ENCODE peak calls at places on chromosome 22, in six cellular contexts. One of them, this sample, is unnamed.

GRCh38 chr22:37472418-37473006 is 13.7 kb downstream of the MFNG start:
- DNase-seq in astrocyte of the cerebellum: no peak
- DNase-seq in activated B cell treated with CpG ODN at 0.5 μM for 24 hours: no peak
- DNase-seq in mucosa of descending colon: peak; percentile 69
- DNase-seq in HepG2: peak; percentile 46
- DNase-seq in chondrocyte: no peak
- DNase-seq in this sample: peak; percentile 53

GRCh38 chr22:30680998-30681770 is 13.5 kb upstream of the OSBP2 start:
- DNase-seq in astrocyte of the cerebellum: no peak
- DNase-seq in activated B cell treated with CpG ODN at 0.5 μM for 24 hours: no peak
- DNase-seq in mucosa of descending colon: no peak
- DNase-seq in HepG2: no peak
- DNase-seq in chondrocyte: no peak
- DNase-seq in this sample: no peak

GRCh38 chr22:50236731-50237409 is 8.0 kb downstream of the TUBGCP6 start:
- DNase-seq in astrocyte of the cerebellum: no peak
- DNase-seq in activated B cell treated with CpG ODN at 0.5 μM for 24 hours: no peak
- DNase-seq in mucosa of descending colon: no peak
- DNase-seq in HepG2: no peak
- DNase-seq in chondrocyte: no peak
- DNase-seq in this sample: no peak

GRCh38 chr22:44710474-44711235 is 8.7 kb downstream of the PRR5 start:
- DNase-seq in astrocyte of the cerebellum: no peak
- DNase-seq in activated B cell treated with CpG ODN at 0.5 μM for 24 hours: no peak
- DNase-seq in mucosa of descending colon: peak; percentile 90
- DNase-seq in HepG2: no peak
- DNase-seq in chondrocyte: no peak
- DNase-seq in this sample: no peak

GRCh38 chr22:38327805-38328204 is 10.6 kb upstream of the CSNK1E start:
- DNase-seq in astrocyte of the cerebellum: no peak
- DNase-seq in activated B cell treated with CpG ODN at 0.5 μM for 24 hours: no peak
- DNase-seq in mucosa of descending colon: no peak
- DNase-seq in HepG2: no peak
- DNase-seq in chondrocyte: no peak
- DNase-seq in this sample: no peak

GRCh38 chr22:38792833-38793232 is 1.1 kb downstream of the DNAL4 start:
- DNase-seq in astrocyte of the cerebellum: no peak
- DNase-seq in activated B cell treated with CpG ODN at 0.5 μM for 24 hours: no peak
- DNase-seq in mucosa of descending colon: no peak
- DNase-seq in HepG2: no peak
- DNase-seq in chondrocyte: no peak
- DNase-seq in this sample: no peak

GRCh38 chr22:22078329-22078728 is 95.7 kb upstream of the TOP3B start:
- DNase-seq in astrocyte of the cerebellum: no peak
- DNase-seq in activated B cell treated with CpG ODN at 0.5 μM for 24 hours: no peak
- DNase-seq in mucosa of descending colon: no peak
- DNase-seq in HepG2: no peak
- DNase-seq in chondrocyte: no peak
- DNase-seq in this sample: no peak

GRCh38 chr22:46052801-46053562 is 76.0 kb upstream of the WNT7B start:
- DNase-seq in astrocyte of the cerebellum: no peak
- DNase-seq in activated B cell treated with CpG ODN at 0.5 μM for 24 hours: no peak
- DNase-seq in mucosa of descending colon: peak; percentile 71
- DNase-seq in HepG2: no peak
- DNase-seq in chondrocyte: peak; percentile 79
- DNase-seq in this sample: no peak

GRCh38 chr22:17284917-17285316 is 65.7 kb upstream of the ADA2 start:
- DNase-seq in astrocyte of the cerebellum: no peak
- DNase-seq in activated B cell treated with CpG ODN at 0.5 μM for 24 hours: no peak
- DNase-seq in mucosa of descending colon: no peak
- DNase-seq in HepG2: no peak
- DNase-seq in chondrocyte: no peak
- DNase-seq in this sample: no peak

GRCh38 chr22:39750759-39751158 is 142.8 kb downstream of the ENTHD1 start:
- DNase-seq in astrocyte of the cerebellum: no peak
- DNase-seq in activated B cell treated with CpG ODN at 0.5 μM for 24 hours: no peak
- DNase-seq in mucosa of descending colon: no peak
- DNase-seq in HepG2: no peak
- DNase-seq in chondrocyte: no peak
- DNase-seq in this sample: no peak

GRCh38 chr22:26561756-26562417 is 28.0 kb downstream of the TPST2 start:
- DNase-seq in astrocyte of the cerebellum: no peak
- DNase-seq in activated B cell treated with CpG ODN at 0.5 μM for 24 hours: no peak
- DNase-seq in mucosa of descending colon: no peak
- DNase-seq in HepG2: no peak
- DNase-seq in chondrocyte: no peak
- DNase-seq in this sample: no peak

GRCh38 chr22:17260950-17261349 is 41.7 kb upstream of the ADA2 start:
- DNase-seq in astrocyte of the cerebellum: no peak
- DNase-seq in activated B cell treated with CpG ODN at 0.5 μM for 24 hours: no peak
- DNase-seq in mucosa of descending colon: no peak
- DNase-seq in HepG2: no peak
- DNase-seq in chondrocyte: no peak
- DNase-seq in this sample: no peak

GRCh38 chr22:35489225-35489624 is 51.4 kb upstream of the RASD2 start:
- DNase-seq in astrocyte of the cerebellum: no peak
- DNase-seq in activated B cell treated with CpG ODN at 0.5 μM for 24 hours: no peak
- DNase-seq in mucosa of descending colon: no peak
- DNase-seq in HepG2: no peak
- DNase-seq in chondrocyte: peak; percentile 66
- DNase-seq in this sample: no peak

GRCh38 chr22:39773976-39774539 is 119.5 kb downstream of the ENTHD1 start:
- DNase-seq in astrocyte of the cerebellum: no peak
- DNase-seq in activated B cell treated with CpG ODN at 0.5 μM for 24 hours: no peak
- DNase-seq in mucosa of descending colon: peak; percentile 33
- DNase-seq in HepG2: no peak
- DNase-seq in chondrocyte: no peak
- DNase-seq in this sample: peak; percentile 6

GRCh38 chr22:27990879-27991278 is 71.8 kb upstream of the PITPNB start:
- DNase-seq in astrocyte of the cerebellum: no peak
- DNase-seq in activated B cell treated with CpG ODN at 0.5 μM for 24 hours: no peak
- DNase-seq in mucosa of descending colon: peak; percentile 28
- DNase-seq in HepG2: peak; percentile 63
- DNase-seq in chondrocyte: peak; percentile 80
- DNase-seq in this sample: peak; percentile 72

GRCh38 chr22:36884314-36885158 is 23.7 kb downstream of the NCF4 start:
- DNase-seq in astrocyte of the cerebellum: no peak
- DNase-seq in activated B cell treated with CpG ODN at 0.5 μM for 24 hours: no peak
- DNase-seq in mucosa of descending colon: no peak
- DNase-seq in HepG2: no peak
- DNase-seq in chondrocyte: no peak
- DNase-seq in this sample: no peak

GRCh38 chr22:43811777-43812148 is 342 bp downstream of the EFCAB6 start:
- DNase-seq in astrocyte of the cerebellum: no peak
- DNase-seq in activated B cell treated with CpG ODN at 0.5 μM for 24 hours: no peak
- DNase-seq in mucosa of descending colon: peak; percentile 34
- DNase-seq in HepG2: no peak
- DNase-seq in chondrocyte: no peak
- DNase-seq in this sample: no peak

GRCh38 chr22:41532908-41533825 is 11.1 kb downstream of the POLR3H start:
- DNase-seq in astrocyte of the cerebellum: peak; percentile 27
- DNase-seq in activated B cell treated with CpG ODN at 0.5 μM for 24 hours: peak; percentile 64
- DNase-seq in mucosa of descending colon: peak; percentile 78
- DNase-seq in HepG2: peak; percentile 58
- DNase-seq in chondrocyte: no peak
- DNase-seq in this sample: peak; percentile 81

GRCh38 chr22:27554106-27554814 is 247.3 kb downstream of the MN1 start:
- DNase-seq in astrocyte of the cerebellum: peak; percentile 47
- DNase-seq in activated B cell treated with CpG ODN at 0.5 μM for 24 hours: no peak
- DNase-seq in mucosa of descending colon: peak; percentile 62
- DNase-seq in HepG2: no peak
- DNase-seq in chondrocyte: no peak
- DNase-seq in this sample: no peak

GRCh38 chr22:40451230-40451629 is 80.8 kb downstream of the SGSM3 start:
- DNase-seq in astrocyte of the cerebellum: no peak
- DNase-seq in activated B cell treated with CpG ODN at 0.5 μM for 24 hours: no peak
- DNase-seq in mucosa of descending colon: no peak
- DNase-seq in HepG2: no peak
- DNase-seq in chondrocyte: no peak
- DNase-seq in this sample: no peak

GRCh38 chr22:42190274-42190673 is 59.7 kb upstream of the CYP2D6 start:
- DNase-seq in astrocyte of the cerebellum: no peak
- DNase-seq in activated B cell treated with CpG ODN at 0.5 μM for 24 hours: no peak
- DNase-seq in mucosa of descending colon: no peak
- DNase-seq in HepG2: peak; percentile 70
- DNase-seq in chondrocyte: no peak
- DNase-seq in this sample: no peak

GRCh38 chr22:27919943-27920755 is 1.1 kb upstream of the PITPNB start:
- DNase-seq in astrocyte of the cerebellum: peak; percentile 6
- DNase-seq in activated B cell treated with CpG ODN at 0.5 μM for 24 hours: no peak
- DNase-seq in mucosa of descending colon: no peak
- DNase-seq in HepG2: peak; percentile 55
- DNase-seq in chondrocyte: no peak
- DNase-seq in this sample: peak; percentile 20

GRCh38 chr22:37345863-37346514 is 63.7 kb downstream of the CYTH4 start:
- DNase-seq in astrocyte of the cerebellum: peak; percentile 63
- DNase-seq in activated B cell treated with CpG ODN at 0.5 μM for 24 hours: no peak
- DNase-seq in mucosa of descending colon: peak; percentile 45
- DNase-seq in HepG2: no peak
- DNase-seq in chondrocyte: no peak
- DNase-seq in this sample: no peak

GRCh38 chr22:47316020-47316419 is 553.6 kb downstream of the TBC1D22A start:
- DNase-seq in astrocyte of the cerebellum: no peak
- DNase-seq in activated B cell treated with CpG ODN at 0.5 μM for 24 hours: no peak
- DNase-seq in mucosa of descending colon: no peak
- DNase-seq in HepG2: no peak
- DNase-seq in chondrocyte: no peak
- DNase-seq in this sample: no peak

GRCh38 chr22:17570851-17571631 is 7.7 kb downstream of the SLC25A18 start:
- DNase-seq in astrocyte of the cerebellum: peak; percentile 64
- DNase-seq in activated B cell treated with CpG ODN at 0.5 μM for 24 hours: no peak
- DNase-seq in mucosa of descending colon: peak; percentile 29
- DNase-seq in HepG2: no peak
- DNase-seq in chondrocyte: no peak
- DNase-seq in this sample: no peak

GRCh38 chr22:49514656-49515055 is 313.0 kb downstream of the BRD1 start:
- DNase-seq in astrocyte of the cerebellum: no peak
- DNase-seq in activated B cell treated with CpG ODN at 0.5 μM for 24 hours: no peak
- DNase-seq in mucosa of descending colon: no peak
- DNase-seq in HepG2: no peak
- DNase-seq in chondrocyte: no peak
- DNase-seq in this sample: no peak

GRCh38 chr22:32100711-32101110 is 57.6 kb downstream of the SLC5A1 start:
- DNase-seq in astrocyte of the cerebellum: no peak
- DNase-seq in activated B cell treated with CpG ODN at 0.5 μM for 24 hours: no peak
- DNase-seq in mucosa of descending colon: no peak
- DNase-seq in HepG2: no peak
- DNase-seq in chondrocyte: no peak
- DNase-seq in this sample: no peak

GRCh38 chr22:32106930-32107329 is 52.2 kb downstream of the C22orf42 start:
- DNase-seq in astrocyte of the cerebellum: peak; percentile 5
- DNase-seq in activated B cell treated with CpG ODN at 0.5 μM for 24 hours: no peak
- DNase-seq in mucosa of descending colon: no peak
- DNase-seq in HepG2: no peak
- DNase-seq in chondrocyte: no peak
- DNase-seq in this sample: peak; percentile 59

DNA sequence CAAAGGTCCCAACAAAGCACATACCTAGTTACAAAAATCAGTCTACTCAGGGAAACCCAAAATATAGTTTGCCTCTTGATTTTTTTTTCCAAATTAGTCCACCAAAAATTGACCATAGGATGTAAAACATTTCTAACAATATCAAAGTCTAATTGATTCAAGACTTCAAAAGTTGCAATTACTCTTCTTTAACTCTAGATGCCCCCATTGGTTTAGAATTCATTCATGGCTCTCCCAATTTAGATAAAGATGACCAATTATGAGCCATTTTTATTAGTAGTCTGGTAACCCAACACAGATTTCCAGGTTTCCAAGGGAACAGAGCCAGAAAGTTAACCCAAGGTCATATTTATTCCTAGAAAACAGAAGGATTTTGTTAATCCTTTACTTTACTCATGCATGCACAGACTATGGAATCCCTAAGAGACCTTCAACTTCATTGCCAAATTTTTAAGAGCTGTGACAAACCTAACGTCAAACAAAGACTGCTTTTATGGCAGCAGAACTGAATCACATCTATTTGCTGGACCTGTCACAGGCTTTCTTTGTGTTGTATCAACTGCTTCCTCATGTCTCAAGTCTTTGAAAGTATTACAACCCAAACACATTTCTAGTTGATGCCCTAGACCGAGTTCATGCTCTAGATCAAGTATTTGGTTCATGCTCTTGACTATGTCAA is 55.3 kb downstream of the C22orf42 start:
- DNase-seq in astrocyte of the cerebellum: no peak
- DNase-seq in activated B cell treated with CpG ODN at 0.5 μM for 24 hours: no peak
- DNase-seq in mucosa of descending colon: no peak
- DNase-seq in HepG2: no peak
- DNase-seq in chondrocyte: no peak
- DNase-seq in this sample: no peak
- TF ChIP-seq CTCF in astrocyte of the cerebellum: no peak
- TF ChIP-seq CTCF in activated B cell treated with CpG ODN at 0.5 μM for 24 hours: no peak
- TF ChIP-seq CTCF in mucosa of descending colon: no peak
- TF ChIP-seq CTCF in HepG2: peak; percentile 32
- TF ChIP-seq CTCF in chondrocyte: peak; percentile 76
- TF ChIP-seq CTCF in this sample: peak; percentile 24

GRCh38 chr22:24753919-24754318 is 20.6 kb downstream of the PIWIL3 start:
- DNase-seq in astrocyte of the cerebellum: no peak
- DNase-seq in activated B cell treated with CpG ODN at 0.5 μM for 24 hours: no peak
- DNase-seq in mucosa of descending colon: no peak
- DNase-seq in HepG2: no peak
- DNase-seq in chondrocyte: no peak
- DNase-seq in this sample: no peak
- TF ChIP-seq CTCF in astrocyte of the cerebellum: no peak
- TF ChIP-seq CTCF in activated B cell treated with CpG ODN at 0.5 μM for 24 hours: no peak
- TF ChIP-seq CTCF in mucosa of descending colon: no peak
- TF ChIP-seq CTCF in HepG2: no peak
- TF ChIP-seq CTCF in chondrocyte: no peak
- TF ChIP-seq CTCF in this sample: no peak

GRCh38 chr22:23376256-23376655 is 195.9 kb downstream of the BCR start:
- DNase-seq in astrocyte of the cerebellum: no peak
- DNase-seq in activated B cell treated with CpG ODN at 0.5 μM for 24 hours: no peak
- DNase-seq in mucosa of descending colon: peak; percentile 69
- DNase-seq in HepG2: peak; percentile 18
- DNase-seq in chondrocyte: no peak
- DNase-seq in this sample: peak; percentile 50
- TF ChIP-seq CTCF in astrocyte of the cerebellum: no peak
- TF ChIP-seq CTCF in activated B cell treated with CpG ODN at 0.5 μM for 24 hours: no peak
- TF ChIP-seq CTCF in mucosa of descending colon: peak; percentile 21
- TF ChIP-seq CTCF in HepG2: peak; percentile 64
- TF ChIP-seq CTCF in chondrocyte: peak; percentile 53
- TF ChIP-seq CTCF in this sample: peak; percentile 28

GRCh38 chr22:19222242-19223005 is 43.9 kb upstream of the SLC25A1 start:
- DNase-seq in astrocyte of the cerebellum: no peak
- DNase-seq in activated B cell treated with CpG ODN at 0.5 μM for 24 hours: no peak
- DNase-seq in mucosa of descending colon: no peak
- DNase-seq in HepG2: no peak
- DNase-seq in chondrocyte: no peak
- DNase-seq in this sample: no peak

GRCh38 chr22:19223110-19223509 is 44.6 kb upstream of the SLC25A1 start:
- DNase-seq in astrocyte of the cerebellum: no peak
- DNase-seq in activated B cell treated with CpG ODN at 0.5 μM for 24 hours: no peak
- DNase-seq in mucosa of descending colon: no peak
- DNase-seq in HepG2: no peak
- DNase-seq in chondrocyte: no peak
- DNase-seq in this sample: no peak

GRCh38 chr22:19223617-19224016 is 45.1 kb upstream of the SLC25A1 start:
- DNase-seq in astrocyte of the cerebellum: no peak
- DNase-seq in activated B cell treated with CpG ODN at 0.5 μM for 24 hours: no peak
- DNase-seq in mucosa of descending colon: no peak
- DNase-seq in HepG2: no peak
- DNase-seq in chondrocyte: no peak
- DNase-seq in this sample: no peak

GRCh38 chr22:19218541-19219233 is 40.2 kb upstream of the SLC25A1 start:
- DNase-seq in astrocyte of the cerebellum: no peak
- DNase-seq in activated B cell treated with CpG ODN at 0.5 μM for 24 hours: no peak
- DNase-seq in mucosa of descending colon: no peak
- DNase-seq in HepG2: no peak
- DNase-seq in chondrocyte: no peak
- DNase-seq in this sample: no peak

GRCh38 chr22:19220867-19221266 is 42.3 kb upstream of the SLC25A1 start:
- DNase-seq in astrocyte of the cerebellum: no peak
- DNase-seq in activated B cell treated with CpG ODN at 0.5 μM for 24 hours: no peak
- DNase-seq in mucosa of descending colon: no peak
- DNase-seq in HepG2: no peak
- DNase-seq in chondrocyte: no peak
- DNase-seq in this sample: no peak
- TF ChIP-seq CTCF in astrocyte of the cerebellum: no peak
- TF ChIP-seq CTCF in activated B cell treated with CpG ODN at 0.5 μM for 24 hours: no peak
- TF ChIP-seq CTCF in mucosa of descending colon: no peak
- TF ChIP-seq CTCF in HepG2: no peak
- TF ChIP-seq CTCF in chondrocyte: no peak
- TF ChIP-seq CTCF in this sample: no peak